ENCODE peak calls at places on chromosomes 1 and 21, in nine cellular contexts. One of them, this sample, is unnamed.

GRCh38 chr1:107480548-107480947 is 339.7 kb downstream of the NTNG1 start:
- DNase-seq in NB4: no peak
- DNase-seq in HCT116: no peak
- DNase-seq in body of pancreas: peak
- DNase-seq in vagina: no peak
- DNase-seq in cardiac fibroblast: no peak
- DNase-seq in sigmoid colon: no peak
- DNase-seq in cardiac muscle cell: no peak
- DNase-seq in brain microvascular endothelial cell: no peak
- DNase-seq in this sample: no peak

GRCh38 chr1:116852910-116853309 is 56.8 kb upstream of the PTGFRN start:
- DNase-seq in NB4: no peak
- DNase-seq in HCT116: no peak
- DNase-seq in body of pancreas: no peak
- DNase-seq in vagina: no peak
- DNase-seq in cardiac fibroblast: no peak
- DNase-seq in sigmoid colon: no peak
- DNase-seq in cardiac muscle cell: no peak
- DNase-seq in brain microvascular endothelial cell: peak
- DNase-seq in this sample: no peak

GRCh38 chr1:26190373-26190987 is at the start of gene CATSPER4:
- DNase-seq in NB4: peak
- DNase-seq in HCT116: no peak
- DNase-seq in body of pancreas: peak
- DNase-seq in vagina: no peak
- DNase-seq in cardiac fibroblast: peak
- DNase-seq in sigmoid colon: no peak
- DNase-seq in cardiac muscle cell: peak
- DNase-seq in brain microvascular endothelial cell: no peak
- DNase-seq in this sample: no peak

GRCh38 chr1:61753998-61754508 is 11.8 kb downstream of the PATJ start:
- DNase-seq in NB4: no peak
- DNase-seq in HCT116: no peak
- DNase-seq in body of pancreas: no peak
- DNase-seq in vagina: no peak
- DNase-seq in cardiac fibroblast: no peak
- DNase-seq in sigmoid colon: no peak
- DNase-seq in cardiac muscle cell: no peak
- DNase-seq in brain microvascular endothelial cell: no peak
- DNase-seq in this sample: no peak

GRCh38 chr21:42431196-42431595 is 27.5 kb downstream of the UBASH3A start:
- DNase-seq in NB4: no peak
- DNase-seq in HCT116: no peak
- DNase-seq in body of pancreas: peak
- DNase-seq in vagina: no peak
- DNase-seq in cardiac fibroblast: no peak
- DNase-seq in sigmoid colon: no peak
- DNase-seq in cardiac muscle cell: no peak
- DNase-seq in brain microvascular endothelial cell: no peak
- DNase-seq in this sample: no peak

GRCh38 chr1:232952514-232953175 is 2.2 kb downstream of the NTPCR start:
- DNase-seq in NB4: peak
- DNase-seq in HCT116: peak
- DNase-seq in body of pancreas: peak
- DNase-seq in vagina: no peak
- DNase-seq in cardiac fibroblast: peak
- DNase-seq in sigmoid colon: no peak
- DNase-seq in cardiac muscle cell: peak
- DNase-seq in brain microvascular endothelial cell: peak
- DNase-seq in this sample: no peak

GRCh38 chr1:115873184-115873583 is 32.3 kb upstream of the NHLH2 start:
- DNase-seq in NB4: peak
- DNase-seq in HCT116: no peak
- DNase-seq in body of pancreas: no peak
- DNase-seq in vagina: no peak
- DNase-seq in cardiac fibroblast: no peak
- DNase-seq in sigmoid colon: no peak
- DNase-seq in cardiac muscle cell: no peak
- DNase-seq in brain microvascular endothelial cell: no peak
- DNase-seq in this sample: no peak

GRCh38 chr1:155569988-155570592 is 7.5 kb upstream of the ASH1L start:
- DNase-seq in NB4: peak
- DNase-seq in HCT116: no peak
- DNase-seq in body of pancreas: no peak
- DNase-seq in vagina: no peak
- DNase-seq in cardiac fibroblast: peak
- DNase-seq in sigmoid colon: no peak
- DNase-seq in cardiac muscle cell: no peak
- DNase-seq in brain microvascular endothelial cell: peak
- DNase-seq in this sample: no peak

GRCh38 chr1:87508247-87508646 is 179.6 kb downstream of the LMO4 start:
- DNase-seq in NB4: no peak
- DNase-seq in HCT116: no peak
- DNase-seq in body of pancreas: no peak
- DNase-seq in vagina: no peak
- DNase-seq in cardiac fibroblast: no peak
- DNase-seq in sigmoid colon: no peak
- DNase-seq in cardiac muscle cell: no peak
- DNase-seq in brain microvascular endothelial cell: no peak
- DNase-seq in this sample: no peak

GRCh38 chr1:175129997-175130648 is 62.5 kb downstream of the KIAA0040 start:
- DNase-seq in NB4: peak
- DNase-seq in HCT116: no peak
- DNase-seq in body of pancreas: no peak
- DNase-seq in vagina: no peak
- DNase-seq in cardiac fibroblast: peak
- DNase-seq in sigmoid colon: no peak
- DNase-seq in cardiac muscle cell: no peak
- DNase-seq in brain microvascular endothelial cell: peak
- DNase-seq in this sample: no peak
- TF ChIP-seq CTCF in NB4: no peak
- TF ChIP-seq CTCF in HCT116: no peak
- TF ChIP-seq CTCF in body of pancreas: no peak
- TF ChIP-seq CTCF in vagina: no peak
- TF ChIP-seq CTCF in cardiac fibroblast: no peak
- TF ChIP-seq CTCF in sigmoid colon: no peak
- TF ChIP-seq CTCF in cardiac muscle cell: no peak
- TF ChIP-seq CTCF in brain microvascular endothelial cell: no peak
- TF ChIP-seq CTCF in this sample: no peak

GRCh38 chr1:235011599-235012435 is 116.8 kb downstream of the TOMM20 start:
- DNase-seq in NB4: peak
- DNase-seq in HCT116: peak
- DNase-seq in body of pancreas: peak
- DNase-seq in vagina: no peak
- DNase-seq in cardiac fibroblast: peak
- DNase-seq in sigmoid colon: peak
- DNase-seq in cardiac muscle cell: no peak
- DNase-seq in brain microvascular endothelial cell: peak
- DNase-seq in this sample: peak
- H3K4me3 ChIP-seq in NB4: peak
- H3K4me3 ChIP-seq in HCT116: peak
- H3K4me3 ChIP-seq in body of pancreas: no peak
- H3K4me3 ChIP-seq in vagina: no peak
- H3K4me3 ChIP-seq in cardiac fibroblast: no peak
- H3K4me3 ChIP-seq in sigmoid colon: no peak
- H3K4me3 ChIP-seq in cardiac muscle cell: no peak
- H3K4me3 ChIP-seq in brain microvascular endothelial cell: no peak
- H3K4me3 ChIP-seq in this sample: no peak

GRCh38 chr21:44298301-44298700 is 1.6 kb upstream of the PFKL start:
- DNase-seq in NB4: no peak
- DNase-seq in HCT116: no peak
- DNase-seq in body of pancreas: no peak
- DNase-seq in vagina: no peak
- DNase-seq in cardiac fibroblast: peak
- DNase-seq in sigmoid colon: no peak
- DNase-seq in cardiac muscle cell: no peak
- DNase-seq in brain microvascular endothelial cell: no peak
- DNase-seq in this sample: no peak
- TF ChIP-seq CTCF in NB4: no peak
- TF ChIP-seq CTCF in HCT116: no peak
- TF ChIP-seq CTCF in body of pancreas: no peak
- TF ChIP-seq CTCF in vagina: no peak
- TF ChIP-seq CTCF in cardiac fibroblast: peak
- TF ChIP-seq CTCF in sigmoid colon: no peak
- TF ChIP-seq CTCF in cardiac muscle cell: peak
- TF ChIP-seq CTCF in brain microvascular endothelial cell: peak
- TF ChIP-seq CTCF in this sample: peak

GRCh38 chr1:99447716-99448115 is 183.4 kb downstream of the PLPPR4 start:
- DNase-seq in NB4: no peak
- DNase-seq in HCT116: no peak
- DNase-seq in body of pancreas: no peak
- DNase-seq in vagina: no peak
- DNase-seq in cardiac fibroblast: peak
- DNase-seq in sigmoid colon: no peak
- DNase-seq in cardiac muscle cell: no peak
- DNase-seq in brain microvascular endothelial cell: no peak
- DNase-seq in this sample: no peak
- H3K4me3 ChIP-seq in NB4: no peak
- H3K4me3 ChIP-seq in HCT116: no peak
- H3K4me3 ChIP-seq in body of pancreas: no peak
- H3K4me3 ChIP-seq in vagina: no peak
- H3K4me3 ChIP-seq in cardiac fibroblast: no peak
- H3K4me3 ChIP-seq in sigmoid colon: no peak
- H3K4me3 ChIP-seq in cardiac muscle cell: no peak
- H3K4me3 ChIP-seq in brain microvascular endothelial cell: no peak
- H3K4me3 ChIP-seq in this sample: no peak

GRCh38 chr1:160163612-160164011 is 12.2 kb downstream of the ATP1A4 start:
- DNase-seq in NB4: peak
- DNase-seq in HCT116: no peak
- DNase-seq in body of pancreas: no peak
- DNase-seq in vagina: no peak
- DNase-seq in cardiac fibroblast: peak
- DNase-seq in sigmoid colon: no peak
- DNase-seq in cardiac muscle cell: no peak
- DNase-seq in brain microvascular endothelial cell: no peak
- DNase-seq in this sample: no peak
- TF ChIP-seq CTCF in NB4: no peak
- TF ChIP-seq CTCF in HCT116: peak
- TF ChIP-seq CTCF in body of pancreas: no peak
- TF ChIP-seq CTCF in vagina: no peak
- TF ChIP-seq CTCF in cardiac fibroblast: peak
- TF ChIP-seq CTCF in sigmoid colon: no peak
- TF ChIP-seq CTCF in cardiac muscle cell: no peak
- TF ChIP-seq CTCF in brain microvascular endothelial cell: no peak
- TF ChIP-seq CTCF in this sample: no peak

GRCh38 chr1:234214129-234214910 is 158.9 kb upstream of the COA6 start:
- DNase-seq in NB4: no peak
- DNase-seq in HCT116: no peak
- DNase-seq in body of pancreas: peak
- DNase-seq in vagina: no peak
- DNase-seq in cardiac fibroblast: no peak
- DNase-seq in sigmoid colon: peak
- DNase-seq in cardiac muscle cell: peak
- DNase-seq in brain microvascular endothelial cell: no peak
- DNase-seq in this sample: no peak

GRCh38 chr1:234216116-234216703 is 157.0 kb upstream of the COA6 start:
- DNase-seq in NB4: no peak
- DNase-seq in HCT116: no peak
- DNase-seq in body of pancreas: no peak
- DNase-seq in vagina: peak
- DNase-seq in cardiac fibroblast: no peak
- DNase-seq in sigmoid colon: no peak
- DNase-seq in cardiac muscle cell: no peak
- DNase-seq in brain microvascular endothelial cell: no peak
- DNase-seq in this sample: no peak

GRCh38 chr1:234213576-234214128 is 159.6 kb upstream of the COA6 start:
- DNase-seq in NB4: peak
- DNase-seq in HCT116: no peak
- DNase-seq in body of pancreas: no peak
- DNase-seq in vagina: no peak
- DNase-seq in cardiac fibroblast: no peak
- DNase-seq in sigmoid colon: no peak
- DNase-seq in cardiac muscle cell: no peak
- DNase-seq in brain microvascular endothelial cell: no peak
- DNase-seq in this sample: no peak

GRCh38 chr1:234217316-234217840 is 155.9 kb upstream of the COA6 start:
- DNase-seq in NB4: no peak
- DNase-seq in HCT116: no peak
- DNase-seq in body of pancreas: no peak
- DNase-seq in vagina: no peak
- DNase-seq in cardiac fibroblast: no peak
- DNase-seq in sigmoid colon: no peak
- DNase-seq in cardiac muscle cell: no peak
- DNase-seq in brain microvascular endothelial cell: no peak
- DNase-seq in this sample: no peak

GRCh38 chr1:234214911-234215892 is 158.1 kb upstream of the COA6 start:
- DNase-seq in NB4: no peak
- DNase-seq in HCT116: no peak
- DNase-seq in body of pancreas: peak
- DNase-seq in vagina: no peak
- DNase-seq in cardiac fibroblast: no peak
- DNase-seq in sigmoid colon: no peak
- DNase-seq in cardiac muscle cell: no peak
- DNase-seq in brain microvascular endothelial cell: no peak
- DNase-seq in this sample: no peak
- H3K4me3 ChIP-seq in NB4: no peak
- H3K4me3 ChIP-seq in HCT116: no peak
- H3K4me3 ChIP-seq in body of pancreas: peak
- H3K4me3 ChIP-seq in vagina: peak
- H3K4me3 ChIP-seq in cardiac fibroblast: no peak
- H3K4me3 ChIP-seq in sigmoid colon: no peak
- H3K4me3 ChIP-seq in cardiac muscle cell: peak
- H3K4me3 ChIP-seq in brain microvascular endothelial cell: no peak
- H3K4me3 ChIP-seq in this sample: no peak